ENCODE peak calls at places on chromosomes 3 and 15, in eight cellular contexts. S is aorta, K is A549, M is mesenchymal stem cell, C is BJ, E is cerebellar cortex, Q is mucosa of descending colon, O is WTC11. B is an unnamed sample.

GRCh38 chr15:26260517-26261133 is 397.5 kb upstream of the ATP10A start:
- DNase-seq in M (no peak), E (peak; percentile 42), Q (no peak), S (no peak), C (no peak), O (peak; percentile 71), K (peak; percentile 1), B (no peak)

GRCh38 chr15:95162967-95163531 is 931.7 kb downstream of the MCTP2 start:
- DNase-seq in M (peak; percentile 70), E (no peak), O (no peak), K (no peak), C (peak; percentile 87), S (no peak), Q (no peak), B (no peak)

GRCh38 chr3:161208931-161209330 is 12.2 kb upstream of the NMD3 start:
- DNase-seq in S (no peak), Q (no peak), M (no peak), O (no peak), E (no peak), C (no peak), K (no peak), B (no peak)

GRCh38 chr15:87557871-87558270 is 698.7 kb downstream of the NTRK3 start:
- DNase-seq in E (no peak), K (no peak), Q (no peak), C (no peak), M (no peak), S (no peak), O (no peak), B (no peak)

GRCh38 chr3:121769246-121769645 is 19.7 kb upstream of the GOLGB1 start:
- DNase-seq in E (no peak), C (no peak), S (no peak), K (no peak), O (no peak), Q (no peak), M (no peak), B (no peak)

GRCh38 chr15:59299919-59300617 is 72.6 kb downstream of the MYO1E start:
- DNase-seq in E (peak; percentile 5), C (peak; percentile 93), K (peak; percentile 91), S (peak; percentile 80), M (peak; percentile 98), Q (peak; percentile 78), O (no peak), B (peak; percentile 85)

GRCh38 chr15:68411276-68411675 is 20.7 kb downstream of the ITGA11 start:
- DNase-seq in E (no peak), S (no peak), O (no peak), M (no peak), C (no peak), K (no peak), Q (no peak), B (peak; percentile 18)

GRCh38 chr15:43241100-43241499 is 20.3 kb upstream of the EPB42 start:
- DNase-seq in K (no peak), C (no peak), S (peak; percentile 83), O (no peak), M (no peak), E (no peak), Q (no peak), B (no peak)

GRCh38 chr3:139561959-139562676 is 22.6 kb upstream of the RBP1 start:
- DNase-seq in M (peak; percentile 18), S (no peak), Q (no peak), K (peak; percentile 25), C (no peak), O (peak; percentile 72), E (peak; percentile 27), B (no peak)

GRCh38 chr15:70047386-70048195 is 50.1 kb downstream of the TLE3 start:
- DNase-seq in Q (peak; percentile 16), K (no peak), C (no peak), S (peak; percentile 51), O (no peak), M (no peak), E (no peak), B (peak; percentile 77)

GRCh38 chr3:143103633-143104032 is 15.9 kb upstream of the CHST2 start:
- DNase-seq in C (no peak), M (no peak), K (no peak), S (no peak), Q (no peak), E (no peak), O (no peak), B (no peak)

GRCh38 chr3:112778298-112779008 is 68.2 kb downstream of the CD200R1L start:
- DNase-seq in M (peak; percentile 47), S (no peak), C (peak; percentile 71), K (no peak), E (no peak), O (no peak), Q (no peak), B (no peak)

GRCh38 chr3:73580343-73580742 is 44.4 kb downstream of the PDZRN3 start:
- DNase-seq in K (no peak), C (no peak), E (no peak), Q (no peak), M (peak; percentile 96), O (no peak), S (no peak), B (no peak)

GRCh38 chr3:25782938-25783660 is at the start of gene NGLY1:
- DNase-seq in O (peak; percentile 81), E (peak; percentile 74), K (peak; percentile 74), M (peak; percentile 80), S (peak; percentile 95), Q (peak; percentile 92), C (no peak), B (peak; percentile 95)

GRCh38 chr3:69999191-70000027 is at the start of gene SAMMSON:
- DNase-seq in C (peak; percentile 29), M (peak; percentile 84), K (no peak), E (no peak), O (peak; percentile 52), Q (no peak), S (peak; percentile 80), B (no peak)

GRCh38 chr15:73650387-73651126 is 17.4 kb upstream of the NPTN start:
- DNase-seq in Q (no peak), O (no peak), C (peak; percentile 28), K (no peak), S (no peak), E (no peak), M (peak; percentile 82), B (no peak)

GRCh38 chr3:148962513-148962912 is 28.8 kb upstream of the GYG1 start:
- DNase-seq in E (no peak), C (no peak), K (peak; percentile 40), O (peak; percentile 66), M (peak; percentile 84), Q (no peak), S (no peak), B (no peak)

GRCh38 chr3:50627407-50628051 is 10.6 kb downstream of the MAPKAPK3 start:
- DNase-seq in Q (no peak), S (no peak), C (no peak), O (peak; percentile 66), M (peak; percentile 74), E (no peak), K (peak; percentile 40), B (peak; percentile 90)

GRCh38 chr3:194140520-194141414 is 4.8 kb downstream of the HES1 start:
- DNase-seq in O (peak; percentile 80), E (no peak), K (no peak), S (peak; percentile 85), C (no peak), Q (peak; percentile 76), M (peak; percentile 90), B (peak; percentile 90)